ENCODE peak calls at places on chromosomes 1 and 21, in four cellular contexts. H, C, Y and W are unnamed samples.

GRCh38 chr1:53703174-53703573 is 35.8 kb downstream of the GLIS1 start:
- DNase-seq in C (no peak), Y (no peak), H (no peak), W (no peak)

GRCh38 chr1:242425232-242425631 is 99.3 kb downstream of the PLD5 start:
- DNase-seq in Y (no peak), C (no peak), H (peak; percentile 4), W (no peak)

GRCh38 chr1:54124472-54124871 is 28.3 kb downstream of the CDCP2 start:
- DNase-seq in C (no peak), H (no peak), Y (no peak), W (no peak)

GRCh38 chr1:152461544-152461943 is 47.5 kb upstream of the CRNN start:
- DNase-seq in Y (peak; percentile 68), H (peak; percentile 66), C (peak; percentile 52), W (peak; percentile 26)

GRCh38 chr1:46364612-46365011 is 24.0 kb downstream of the NSUN4 start:
- DNase-seq in C (no peak), H (no peak), Y (no peak), W (no peak)

GRCh38 chr1:67713071-67713806 is 28.2 kb downstream of the GADD45A start:
- DNase-seq in H (peak; percentile 81), C (peak; percentile 35), Y (no peak), W (no peak)

GRCh38 chr21:42843021-42843420 is 36.3 kb downstream of the WDR4 start:
- DNase-seq in C (no peak), H (no peak), Y (no peak), W (no peak)

GRCh38 chr1:210074904-210075303 is 136.9 kb downstream of the SYT14 start:
- DNase-seq in C (no peak), H (no peak), Y (no peak), W (no peak)

GRCh38 chr1:22508329-22508728 is 55.0 kb upstream of the EPHA8 start:
- DNase-seq in Y (no peak), H (no peak), C (no peak), W (no peak)

GRCh38 chr1:172946814-172947507 is 103.8 kb downstream of the TNFSF18 start:
- DNase-seq in Y (no peak), H (peak; percentile 64), C (no peak), W (no peak)

GRCh38 chr1:236141447-236142357 is 637 bp upstream of the GPR137B start:
- DNase-seq in C (no peak), Y (peak; percentile 49), H (peak; percentile 29), W (peak; percentile 58)

GRCh38 chr1:15045123-15045522 is 108.4 kb upstream of the TMEM51 start:
- DNase-seq in C (no peak), Y (no peak), H (no peak), W (no peak)

GRCh38 chr1:64983110-64983509 is 16.8 kb upstream of the JAK1 start:
- DNase-seq in H (peak; percentile 96), Y (no peak), C (no peak), W (no peak)

GRCh38 chr1:231626951-231627614 is 493 bp downstream of the DISC1 start:
- DNase-seq in Y (peak; percentile 64), C (peak; percentile 85), H (peak; percentile 30), W (peak; percentile 44)

GRCh38 chr1:38482080-38482826 is 377.3 kb downstream of the RRAGC start:
- DNase-seq in H (no peak), Y (no peak), C (no peak), W (no peak)

GRCh38 chr1:225692517-225692879 is 39.6 kb upstream of the ENAH start:
- DNase-seq in C (no peak), H (no peak), Y (no peak), W (no peak)

GRCh38 chr1:192474080-192474683 is 101.4 kb upstream of the RGS1 start:
- DNase-seq in H (no peak), C (peak; percentile 11), Y (peak; percentile 11), W (peak; percentile 35)

GRCh38 chr1:2556277-2557145 is at the start of gene TNFRSF14:
- DNase-seq in Y (no peak), C (peak; percentile 65), H (peak; percentile 49), W (peak; percentile 83)

GRCh38 chr1:67754526-67754920 is 69.5 kb downstream of the GADD45A start:
- DNase-seq in H (no peak), C (no peak), Y (no peak), W (no peak)

DNA sequence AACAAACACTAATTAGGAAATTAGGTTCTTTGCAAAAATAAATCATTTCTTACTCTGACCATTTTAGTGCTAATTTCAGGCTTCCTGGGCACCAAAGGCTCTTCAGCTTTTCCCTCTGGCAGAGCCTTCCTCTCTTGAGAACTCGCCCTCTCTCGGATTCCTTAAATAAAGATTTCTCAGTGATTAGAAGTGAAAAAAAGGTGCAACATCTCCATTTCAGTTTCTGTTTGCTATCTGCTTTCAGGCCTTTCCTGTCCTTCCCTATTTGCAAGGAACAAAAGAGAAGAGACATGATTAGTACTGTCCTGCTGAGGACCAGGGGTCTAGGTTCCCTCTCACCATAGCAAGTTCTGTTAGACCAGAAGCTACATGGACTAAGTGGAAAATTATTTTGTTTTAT is 27.8 kb upstream of the CACYBP start:
- DNase-seq in C (no peak), Y (no peak), H (no peak), W (no peak)
- TF ChIP-seq CTCF in C (no peak), Y (no peak), H (no peak), W (no peak)

GRCh38 chr1:239922778-239923522 is 168.7 kb upstream of the FMN2 start:
- DNase-seq in C (no peak), Y (no peak), H (no peak), W (no peak)

GRCh38 chr1:239920214-239920613 is 171.5 kb upstream of the FMN2 start:
- DNase-seq in C (no peak), H (no peak), Y (no peak), W (no peak)

GRCh38 chr1:239913141-239913585 is 178.5 kb upstream of the FMN2 start:
- DNase-seq in C (no peak), Y (no peak), H (no peak), W (no peak)

GRCh38 chr1:239914827-239915231 is 176.9 kb upstream of the FMN2 start:
- DNase-seq in H (peak; percentile 72), Y (no peak), C (no peak), W (no peak)

GRCh38 chr1:239918633-239919032 is 173.1 kb upstream of the FMN2 start:
- DNase-seq in C (no peak), Y (no peak), H (no peak), W (no peak)
- TF ChIP-seq CTCF in C (no peak), Y (no peak), H (no peak), W (no peak)

GRCh38 chr1:36178479-36179219 is 22.7 kb downstream of the MAP7D1 start:
- DNase-seq in H (no peak), Y (peak; percentile 53), C (no peak), W (no peak)
- TF ChIP-seq CTCF in H (no peak), Y (no peak), C (no peak), W (no peak)

GRCh38 chr1:5693595-5693994 is 298.6 kb downstream of the NPHP4 start:
- DNase-seq in H (no peak), Y (no peak), C (no peak), W (no peak)
- TF ChIP-seq CTCF in H (no peak), Y (no peak), C (no peak), W (no peak)

DNA sequence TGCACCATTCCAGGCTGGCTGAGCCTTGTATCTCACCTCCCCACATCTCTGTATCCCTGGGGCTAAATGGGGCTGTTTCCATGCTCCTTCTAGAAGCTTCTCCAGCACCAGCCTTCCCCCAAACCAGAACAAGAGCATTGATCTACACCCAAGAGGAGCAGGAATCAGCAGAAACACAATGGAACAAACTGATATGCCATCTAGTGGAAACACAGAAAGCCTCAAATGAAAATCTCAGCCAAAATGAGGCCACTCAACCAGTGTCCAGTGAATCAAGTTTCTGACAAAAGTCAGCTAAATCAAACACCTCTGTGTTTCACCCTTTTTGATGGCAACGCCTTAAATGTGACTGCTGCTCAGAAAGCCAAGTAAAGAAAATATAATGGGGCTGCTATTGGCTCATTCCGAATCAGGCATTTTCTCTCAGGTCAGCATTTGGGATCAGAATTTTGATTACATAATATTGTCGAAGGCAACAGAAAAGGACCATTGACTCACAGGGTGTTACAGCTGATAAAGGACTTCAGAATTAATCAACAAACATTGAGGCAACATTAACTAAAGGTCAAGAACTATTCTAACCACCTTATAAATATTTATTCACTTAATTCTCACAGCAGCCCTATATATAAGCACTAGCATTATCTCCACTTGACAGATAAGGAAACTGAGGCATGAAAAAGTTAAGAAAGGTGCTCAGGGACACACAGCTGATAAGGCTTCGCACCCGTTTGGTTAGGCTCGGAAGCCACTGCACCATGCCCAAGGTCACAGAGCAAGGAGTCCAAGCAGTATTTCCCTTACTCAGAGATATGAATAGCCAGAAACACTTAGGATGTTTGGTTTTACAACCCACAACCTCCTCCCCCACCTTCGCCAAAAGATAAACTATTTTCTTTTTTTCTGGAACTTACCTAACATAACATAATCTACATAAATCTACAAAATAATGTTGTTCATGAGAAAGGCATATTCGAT is 85.8 kb upstream of the KCNJ15 start:
- DNase-seq in C (no peak), Y (no peak), H (no peak), W (no peak)
- TF ChIP-seq CTCF in C (no peak), Y (no peak), H (peak; percentile 52), W (no peak)

GRCh38 chr1:44546403-44547053 is 127.8 kb downstream of the TMEM53 start:
- DNase-seq in C (no peak), Y (no peak), H (no peak), W (no peak)
- TF ChIP-seq CTCF in C (no peak), Y (no peak), H (no peak), W (peak; percentile 3)

GRCh38 chr1:94440088-94440487 is 21.9 kb downstream of the ABCD3 start:
- DNase-seq in C (no peak), Y (no peak), H (no peak), W (no peak)
- TF ChIP-seq CTCF in C (no peak), Y (peak; percentile 44), H (no peak), W (no peak)

DNA sequence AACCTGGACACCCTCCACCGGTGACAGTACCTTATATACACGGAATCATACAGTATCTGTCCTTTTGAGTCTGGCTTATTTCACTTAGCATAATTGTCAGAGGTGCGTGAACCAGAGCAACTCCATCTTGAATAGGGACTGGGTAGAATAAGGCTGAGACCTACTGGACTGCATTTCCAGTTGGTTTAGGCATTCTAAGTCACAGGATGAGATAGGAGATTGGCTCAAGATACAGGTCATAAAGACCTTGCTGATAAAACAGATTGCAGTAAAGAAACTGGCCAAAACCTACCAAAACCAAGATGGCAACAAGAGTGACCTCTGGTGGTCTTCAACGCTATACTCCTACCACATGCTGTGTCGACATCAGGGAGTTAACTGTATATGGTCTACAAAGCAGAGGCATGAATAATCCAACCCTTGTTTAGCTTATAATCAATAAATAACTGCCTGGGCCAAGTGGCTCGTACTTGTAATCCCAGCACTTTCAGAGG is 1.4 kb upstream of the FDPS start:
- DNase-seq in C (no peak), H (peak; percentile 28), Y (no peak), W (no peak)
- TF ChIP-seq CTCF in C (peak; percentile 46), H (peak; percentile 48), Y (peak; percentile 25), W (peak; percentile 33)